ENCODE peak calls at places on chromosomes 6 and 20, in five cellular contexts. A, E, J, P and G are unnamed samples.

GRCh38 chr20:48797275-48797825 is 30.4 kb downstream of the PREX1 start:
- DNase-seq in A (no peak), E (peak; percentile 57), J (no peak), P (no peak), G (no peak)

GRCh38 chr6:31778193-31778592 is 1.1 kb upstream of the VWA7 start:
- DNase-seq in A (no peak), E (no peak), J (no peak), P (no peak), G (no peak)

GRCh38 chr6:145850671-145851070 is 36.1 kb upstream of the FBXO30 start:
- DNase-seq in A (no peak), E (no peak), J (no peak), P (no peak), G (no peak)

GRCh38 chr20:32534661-32535240 is 50.4 kb downstream of the NOL4L start:
- DNase-seq in A (no peak), E (no peak), J (no peak), P (no peak), G (no peak)

GRCh38 chr6:132204606-132205005 is 196.7 kb downstream of the MOXD1 start:
- DNase-seq in A (no peak), E (no peak), J (no peak), P (peak; percentile 57), G (no peak)

GRCh38 chr6:170102582-170103481 is 188.0 kb downstream of the DLL1 start:
- DNase-seq in A (no peak), E (no peak), J (no peak), P (no peak), G (no peak)

GRCh38 chr6:7467007-7467897 is 74.2 kb upstream of the DSP start:
- DNase-seq in A (no peak), E (no peak), J (no peak), P (peak; percentile 13), G (peak; percentile 62)

GRCh38 chr6:136089885-136090284 is 160.2 kb downstream of the MTFR2 start:
- DNase-seq in A (no peak), E (no peak), J (peak; percentile 12), P (peak; percentile 73), G (no peak)

GRCh38 chr20:21102252-21102609 is 3.9 kb downstream of the LINC00237 start:
- DNase-seq in A (no peak), E (peak; percentile 51), J (no peak), P (no peak), G (no peak)

GRCh38 chr6:47079638-47080037 is 37.5 kb upstream of the ADGRF1 start:
- DNase-seq in A (no peak), E (no peak), J (no peak), P (no peak), G (no peak)

GRCh38 chr6:24329451-24329850 is 28.4 kb downstream of the DCDC2 start:
- DNase-seq in A (no peak), E (no peak), J (no peak), P (no peak), G (no peak)

GRCh38 chr6:130600880-130601341 is 226.3 kb upstream of the SMLR1 start:
- DNase-seq in A (no peak), E (no peak), J (peak; percentile 96), P (peak; percentile 98), G (no peak)

GRCh38 chr6:79949235-79949634 is 1.9 kb upstream of the ELOVL4 start:
- DNase-seq in A (peak; percentile 28), E (peak; percentile 2), J (peak; percentile 27), P (peak; percentile 69), G (peak; percentile 8)

GRCh38 chr6:38713812-38714211 is 1.3 kb upstream of the DNAH8 start:
- DNase-seq in A (no peak), E (no peak), J (no peak), P (no peak), G (no peak)

GRCh38 chr20:23700931-23701330 is 12.1 kb upstream of the CST4 start:
- DNase-seq in A (no peak), E (no peak), J (no peak), P (no peak), G (no peak)

GRCh38 chr6:10882654-10883053 is 813 bp upstream of the GCM2 start:
- DNase-seq in A (no peak), E (no peak), J (no peak), P (no peak), G (no peak)

GRCh38 chr6:154169193-154169847 is 130.3 kb downstream of the OPRM1 start:
- DNase-seq in A (no peak), E (no peak), J (no peak), P (no peak), G (no peak)

GRCh38 chr6:80641591-80641990 is 535.1 kb downstream of the BCKDHB start:
- DNase-seq in A (no peak), E (no peak), J (no peak), P (peak; percentile 62), G (no peak)

GRCh38 chr6:44576132-44576601 is 188.7 kb downstream of the CDC5L start:
- DNase-seq in A (no peak), E (no peak), J (no peak), P (peak; percentile 51), G (no peak)

GRCh38 chr6:32973934-32974333 is 5.5 kb downstream of the BRD2 start:
- DNase-seq in A (no peak), E (no peak), J (peak; percentile 33), P (peak; percentile 73), G (peak; percentile 15)

GRCh38 chr6:4374231-4374630 is 238.9 kb upstream of the ECI2 start:
- DNase-seq in A (no peak), E (no peak), J (no peak), P (no peak), G (no peak)

GRCh38 chr6:15351631-15352030 is 105.8 kb downstream of the JARID2 start:
- DNase-seq in A (no peak), E (no peak), J (peak; percentile 46), P (peak; percentile 93), G (no peak)

GRCh38 chr6:37005061-37005810 is at the start of gene FGD2:
- DNase-seq in A (no peak), E (no peak), J (no peak), P (no peak), G (no peak)

GRCh38 chr6:22221630-22222029 is 75.2 kb downstream of the PRL start:
- DNase-seq in A (peak; percentile 68), E (no peak), J (no peak), P (no peak), G (peak; percentile 96)

GRCh38 chr6:44052419-44053011 is 74.7 kb downstream of the MRPL14 start:
- DNase-seq in A (no peak), E (no peak), J (peak; percentile 84), P (peak; percentile 93), G (peak; percentile 56)

GRCh38 chr6:169800668-169801395 is 49.4 kb downstream of the ERMARD start:
- DNase-seq in A (peak; percentile 33), E (peak; percentile 60), J (peak; percentile 77), P (peak; percentile 66), G (peak; percentile 40)

GRCh38 chr6:71287926-71288227 is 734 bp upstream of the OGFRL1 start:
- DNase-seq in A (no peak), E (no peak), J (no peak), P (no peak), G (no peak)

GRCh38 chr6:104958720-104959452 is 2.0 kb downstream of the LIN28B start:
- DNase-seq in A (no peak), E (no peak), J (no peak), P (no peak), G (no peak)

GRCh38 chr6:167907837-167908681 is 81.3 kb downstream of the AFDN start:
- DNase-seq in A (peak; percentile 27), E (no peak), J (peak; percentile 31), P (peak; percentile 47), G (no peak)

GRCh38 chr20:45306431-45306982 is at the start of gene RBPJL:
- DNase-seq in A (peak; percentile 49), E (no peak), J (no peak), P (no peak), G (no peak)

GRCh38 chr6:15479761-15480160 is 183.1 kb downstream of the DTNBP1 start:
- DNase-seq in A (peak; percentile 79), E (no peak), J (peak; percentile 48), P (peak; percentile 17), G (peak; percentile 14)

GRCh38 chr6:32882879-32883250 is 28.9 kb downstream of the PSMB9 start:
- DNase-seq in A (peak; percentile 35), E (no peak), J (peak; percentile 6), P (peak; percentile 60), G (no peak)

GRCh38 chr6:53986165-53986720 is 125.0 kb upstream of the MLIP start:
- DNase-seq in A (peak; percentile 26), E (no peak), J (peak; percentile 62), P (peak; percentile 69), G (no peak)

GRCh38 chr20:47244451-47244850 is 112.0 kb downstream of the ZMYND8 start:
- DNase-seq in A (no peak), E (no peak), J (no peak), P (no peak), G (no peak)

GRCh38 chr6:35417979-35418661 is 34.0 kb upstream of the FANCE start:
- DNase-seq in A (no peak), E (peak; percentile 12), J (no peak), P (peak; percentile 27), G (no peak)

GRCh38 chr6:35719830-35720733 is 16.8 kb upstream of the ARMC12 start:
- DNase-seq in A (no peak), E (no peak), J (no peak), P (peak; percentile 48), G (no peak)

GRCh38 chr6:151675746-151676459 is 131.6 kb upstream of the ESR1 start:
- DNase-seq in A (peak; percentile 71), E (no peak), J (peak; percentile 26), P (peak; percentile 35), G (peak; percentile 28)

GRCh38 chr20:12598894-12599293 is 409.9 kb upstream of the SPTLC3 start:
- DNase-seq in A (no peak), E (no peak), J (no peak), P (no peak), G (no peak)

GRCh38 chr6:90124904-90125510 is 171.6 kb downstream of the BACH2 start:
- DNase-seq in A (no peak), E (no peak), J (no peak), P (peak; percentile 10), G (no peak)